ENCODE peak calls at places on chromosomes 5 and 9, in eight cellular contexts. C is left ventricle myocardium superior; N is IMR-90; D is stimulated activated CD8-positive, alpha-beta memory T cell treated with anti-CD3 and anti-CD28 coated beads, Interleukin-4, amount 100 ng/mL, for 1 hour; Q is ELF-1; A is RCC 7860; W is fibroblast of gingiva; Y is iPS DF 19.7. X is an unnamed sample.
A peak's percentile ranks its signal among the peaks of the same experiment; 100 is the strongest.

GRCh38 chr9:38087934-38088925 is 19.2 kb upstream of the SHB start:
- DNase-seq in C (peak; percentile 82), N (peak; percentile 37), D (peak; percentile 62), Q (peak; percentile 83), A (no peak), W (peak; percentile 23), Y (no peak), X (no peak)

GRCh38 chr5:155254399-155254798 is 240.8 kb downstream of the KIF4B start:
- DNase-seq in C (no peak), N (no peak), D (no peak), Q (no peak), A (no peak), W (no peak), Y (no peak), X (no peak)

GRCh38 chr5:38426986-38427950 is 129.2 kb downstream of the LIFR start:
- DNase-seq in C (no peak), N (peak; percentile 70), D (no peak), Q (no peak), A (no peak), W (no peak), Y (no peak), X (no peak)

GRCh38 chr9:132546148-132547051 is 36.0 kb upstream of the BARHL1 start:
- DNase-seq in C (peak; percentile 65), N (no peak), D (no peak), Q (peak; percentile 79), A (no peak), W (no peak), Y (peak; percentile 23), X (no peak)

GRCh38 chr5:122141751-122142150 is 12.4 kb downstream of the ZNF474 start:
- DNase-seq in C (no peak), N (peak; percentile 61), D (no peak), Q (no peak), A (peak; percentile 86), W (no peak), Y (no peak), X (no peak)

GRCh38 chr5:133818031-133818431 is 150.4 kb downstream of the C5orf15 start:
- DNase-seq in C (peak; percentile 57), N (peak; percentile 5), D (no peak), Q (no peak), A (peak; percentile 11), W (peak; percentile 9), Y (no peak), X (no peak)

GRCh38 chr5:67095346-67095871 is 101.2 kb downstream of the CD180 start:
- DNase-seq in C (peak; percentile 80), N (peak; percentile 33), D (no peak), Q (peak; percentile 16), A (no peak), W (peak; percentile 95), Y (no peak), X (no peak)

GRCh38 chr5:77087484-77088291 is 603 bp upstream of the ZBED3 start:
- DNase-seq in C (peak; percentile 41), N (peak; percentile 5), D (no peak), Q (peak; percentile 18), A (no peak), W (peak; percentile 82), Y (no peak), X (no peak)

GRCh38 chr9:29793970-29794369 is 2220.7 kb upstream of the C9orf72 start:
- DNase-seq in C (no peak), N (no peak), D (no peak), Q (no peak), A (no peak), W (no peak), Y (no peak), X (no peak)

GRCh38 chr5:161399996-161400562 is 146.4 kb downstream of the GABRB2 start:
- DNase-seq in C (no peak), N (no peak), D (no peak), Q (no peak), A (no peak), W (no peak), Y (no peak), X (no peak)

GRCh38 chr9:91131433-91131839 is 230.3 kb downstream of the AUH start:
- DNase-seq in C (no peak), N (peak; percentile 100), D (no peak), Q (no peak), A (peak; percentile 84), W (peak; percentile 91), Y (no peak), X (no peak)

GRCh38 chr5:10987881-10988504 is 227.0 kb upstream of the DAP start:
- DNase-seq in C (peak; percentile 87), N (no peak), D (peak; percentile 26), Q (peak; percentile 92), A (peak; percentile 47), W (no peak), Y (no peak), X (no peak)

GRCh38 chr5:157855404-157855994 is 3.4 kb downstream of the CLINT1 start:
- DNase-seq in C (no peak), N (peak; percentile 67), D (no peak), Q (peak; percentile 85), A (peak; percentile 42), W (peak; percentile 64), Y (no peak), X (no peak)

GRCh38 chr5:152560508-152561137 is 155.5 kb upstream of the NMUR2 start:
- DNase-seq in C (peak; percentile 81), N (peak; percentile 12), D (no peak), Q (peak; percentile 58), A (no peak), W (no peak), Y (peak; percentile 28), X (no peak)

GRCh38 chr5:124580925-124581821 is 165.3 kb downstream of the ZNF608 start:
- DNase-seq in C (no peak), N (no peak), D (no peak), Q (peak; percentile 93), A (no peak), W (no peak), Y (peak; percentile 97), X (no peak)

GRCh38 chr9:69961834-69962233 is 81.8 kb upstream of the MAMDC2 start:
- DNase-seq in C (no peak), N (no peak), D (no peak), Q (no peak), A (peak; percentile 42), W (no peak), Y (no peak), X (no peak)

GRCh38 chr9:1619915-1620705 is 395.0 kb upstream of the SMARCA2 start:
- DNase-seq in C (no peak), N (no peak), D (no peak), Q (no peak), A (no peak), W (no peak), Y (no peak), X (no peak)

GRCh38 chr9:129962889-129963703 is 79.9 kb downstream of the FNBP1 start:
- DNase-seq in C (no peak), N (peak; percentile 49), D (peak; percentile 52), Q (peak; percentile 69), A (no peak), W (peak; percentile 31), Y (no peak), X (peak; percentile 14)

GRCh38 chr9:69633716-69634115 is 38.5 kb downstream of the APBA1 start:
- DNase-seq in C (no peak), N (no peak), D (no peak), Q (no peak), A (no peak), W (no peak), Y (no peak), X (no peak)

GRCh38 chr5:58318468-58318867 is 141.4 kb downstream of the PLK2 start:
- DNase-seq in C (no peak), N (peak; percentile 70), D (no peak), Q (no peak), A (no peak), W (peak; percentile 35), Y (no peak), X (no peak)

GRCh38 chr5:6554812-6555211 is 78.0 kb downstream of the NSUN2 start:
- DNase-seq in C (no peak), N (no peak), D (no peak), Q (no peak), A (no peak), W (no peak), Y (no peak), X (no peak)

GRCh38 chr9:90025816-90026215 is 421.0 kb downstream of the GADD45G start:
- DNase-seq in C (no peak), N (no peak), D (no peak), Q (peak; percentile 42), A (no peak), W (no peak), Y (no peak), X (no peak)

GRCh38 chr5:98938459-98938858 is 9.7 kb upstream of the CHD1 start:
- DNase-seq in C (no peak), N (peak; percentile 41), D (no peak), Q (no peak), A (no peak), W (peak; percentile 81), Y (no peak), X (no peak)

GRCh38 chr5:138180183-138180782 is 1.4 kb downstream of the KIF20A start:
- DNase-seq in C (no peak), N (peak; percentile 64), D (no peak), Q (peak; percentile 14), A (peak; percentile 68), W (peak; percentile 47), Y (no peak), X (no peak)

GRCh38 chr5:10518352-10518751 is 45.5 kb upstream of the ANKRD33B start:
- DNase-seq in C (no peak), N (peak; percentile 55), D (no peak), Q (no peak), A (peak; percentile 69), W (peak; percentile 56), Y (no peak), X (no peak)

GRCh38 chr5:103522586-103522985 is 40.0 kb downstream of the NUDT12 start:
- DNase-seq in C (no peak), N (no peak), D (no peak), Q (peak; percentile 43), A (no peak), W (no peak), Y (no peak), X (no peak)

GRCh38 chr9:106893088-106893487 is 30.1 kb downstream of the ZNF462 start:
- DNase-seq in C (no peak), N (peak; percentile 74), D (no peak), Q (peak; percentile 41), A (peak; percentile 89), W (peak; percentile 31), Y (no peak), X (no peak)

GRCh38 chr5:157740211-157740610 is 3.3 kb upstream of the LSM11 start:
- DNase-seq in C (no peak), N (no peak), D (no peak), Q (peak; percentile 39), A (peak; percentile 16), W (no peak), Y (peak; percentile 23), X (no peak)

GRCh38 chr9:132008184-132008781 is 71.4 kb downstream of the MED27 start:
- DNase-seq in C (no peak), N (peak; percentile 70), D (no peak), Q (no peak), A (peak; percentile 88), W (peak; percentile 44), Y (no peak), X (no peak)

GRCh38 chr9:108743901-108744371 is 111.8 kb downstream of the ACTL7B start:
- DNase-seq in C (no peak), N (no peak), D (no peak), Q (peak; percentile 69), A (peak; percentile 52), W (peak; percentile 32), Y (no peak), X (no peak)

GRCh38 chr5:23035555-23036090 is 182.5 kb upstream of the CDH12 start:
- DNase-seq in C (no peak), N (no peak), D (no peak), Q (no peak), A (no peak), W (no peak), Y (no peak), X (no peak)

GRCh38 chr9:69155341-69156030 is 18.6 kb upstream of the TJP2 start:
- DNase-seq in C (no peak), N (no peak), D (no peak), Q (peak; percentile 93), A (no peak), W (no peak), Y (no peak), X (no peak)

GRCh38 chr5:56534102-56534501 is 281.2 kb upstream of the MAP3K1 start:
- DNase-seq in C (no peak), N (no peak), D (no peak), Q (peak; percentile 44), A (peak; percentile 43), W (no peak), Y (no peak), X (no peak)

GRCh38 chr5:90475436-90475980 is 844 bp downstream of the POLR3G start:
- DNase-seq in C (no peak), N (no peak), D (no peak), Q (no peak), A (no peak), W (no peak), Y (no peak), X (no peak)

X was measured in esophagus squamous epithelium.